ENCODE peak calls at places on chromosomes 5 and 9, in four cellular contexts. One of them, this sample, is unnamed.

GRCh38 chr5:109788596-109788995 is 98.9 kb downstream of the MAN2A1 start:
- DNase-seq in A549: no peak
- DNase-seq in neural progenitor cell: no peak
- DNase-seq in psoas muscle: no peak
- DNase-seq in this sample: no peak

GRCh38 chr5:68534131-68534940 is 318.8 kb downstream of the PIK3R1 start:
- DNase-seq in A549: no peak
- DNase-seq in neural progenitor cell: peak; percentile 39
- DNase-seq in psoas muscle: no peak
- DNase-seq in this sample: peak; percentile 80

GRCh38 chr5:1320436-1321344 is 24.2 kb downstream of the CLPTM1L start:
- DNase-seq in A549: no peak
- DNase-seq in neural progenitor cell: no peak
- DNase-seq in psoas muscle: no peak
- DNase-seq in this sample: peak; percentile 35

GRCh38 chr5:16726538-16726946 is 109.7 kb upstream of the RETREG1 start:
- DNase-seq in A549: no peak
- DNase-seq in neural progenitor cell: no peak
- DNase-seq in psoas muscle: no peak
- DNase-seq in this sample: no peak

GRCh38 chr5:122942164-122942914 is 94.2 kb downstream of the PPIC start:
- DNase-seq in A549: no peak
- DNase-seq in neural progenitor cell: no peak
- DNase-seq in psoas muscle: no peak
- DNase-seq in this sample: no peak

GRCh38 chr9:75930766-75931311 is 40.4 kb downstream of the PCSK5 start:
- DNase-seq in A549: no peak
- DNase-seq in neural progenitor cell: peak; percentile 37
- DNase-seq in psoas muscle: no peak
- DNase-seq in this sample: no peak

GRCh38 chr5:35789732-35790461 is 66.8 kb upstream of the IL7R start:
- DNase-seq in A549: no peak
- DNase-seq in neural progenitor cell: no peak
- DNase-seq in psoas muscle: no peak
- DNase-seq in this sample: no peak

GRCh38 chr5:126736141-126736540 is 40.8 kb upstream of the LMNB1 start:
- DNase-seq in A549: no peak
- DNase-seq in neural progenitor cell: no peak
- DNase-seq in psoas muscle: no peak
- DNase-seq in this sample: no peak

GRCh38 chr5:173764321-173765029 is 123.7 kb upstream of the CPEB4 start:
- DNase-seq in A549: peak; percentile 96
- DNase-seq in neural progenitor cell: peak; percentile 32
- DNase-seq in psoas muscle: peak; percentile 88
- DNase-seq in this sample: peak; percentile 83

GRCh38 chr9:16825971-16826370 is 44.5 kb downstream of the BNC2 start:
- DNase-seq in A549: no peak
- DNase-seq in neural progenitor cell: peak; percentile 82
- DNase-seq in psoas muscle: no peak
- DNase-seq in this sample: no peak
- H3K27ac ChIP-seq in A549: no peak overlapping the region
- H3K27ac ChIP-seq in neural progenitor cell: peak overlapping the region; percentile 5
- H3K27ac ChIP-seq in psoas muscle: no peak overlapping the region
- H3K27ac ChIP-seq in this sample: no peak overlapping the region

DNA sequence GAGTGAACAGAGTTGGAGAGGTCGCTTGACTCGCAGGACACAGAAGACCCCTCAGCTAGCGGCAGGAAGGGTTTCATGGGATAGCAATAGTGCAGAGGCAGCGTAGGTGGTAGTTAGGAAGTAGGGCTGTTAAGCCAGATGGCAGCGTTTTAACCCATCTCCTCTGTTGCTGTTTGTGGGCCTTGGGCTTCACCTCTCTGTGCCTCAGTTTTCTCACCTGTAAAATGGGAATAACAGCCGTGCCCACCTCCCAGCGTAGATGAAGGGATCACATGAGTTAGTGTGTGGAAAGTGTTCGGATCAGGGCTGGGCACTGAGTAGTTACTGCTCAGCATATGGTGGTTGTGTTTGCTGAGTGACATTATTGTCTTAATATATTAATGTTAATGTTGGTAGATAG is 1.9 kb downstream of the ZNF354B start:
- DNase-seq in A549: no peak
- DNase-seq in neural progenitor cell: no peak
- DNase-seq in psoas muscle: no peak
- DNase-seq in this sample: no peak
- H3K4me3 ChIP-seq in A549: no peak overlapping the region
- H3K4me3 ChIP-seq in neural progenitor cell: no peak overlapping the region
- H3K4me3 ChIP-seq in psoas muscle: no peak overlapping the region
- H3K4me3 ChIP-seq in this sample: no peak overlapping the region

DNA sequence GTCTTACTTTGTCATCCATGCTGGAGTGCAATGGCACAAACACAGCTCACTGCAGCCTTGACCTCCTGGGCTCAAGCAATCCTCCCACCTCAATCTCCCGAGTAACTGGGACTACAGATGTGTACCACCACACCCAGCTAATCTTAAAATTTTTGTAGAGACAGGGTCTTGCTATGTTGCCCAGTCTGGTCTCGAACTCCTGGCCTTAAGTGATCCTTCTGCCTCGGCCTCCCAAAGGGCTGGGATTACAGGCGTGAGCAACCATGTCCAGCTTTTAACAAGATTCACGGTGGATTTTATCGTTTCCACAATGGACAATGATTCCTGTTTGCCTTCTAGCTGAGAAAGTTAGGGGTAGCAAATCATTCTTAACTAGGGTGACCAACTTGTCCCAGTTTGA is 165.9 kb downstream of the ZNF608 start:
- DNase-seq in A549: no peak
- DNase-seq in neural progenitor cell: no peak
- DNase-seq in psoas muscle: no peak
- DNase-seq in this sample: no peak
- TF ChIP-seq CTCF in A549: no peak
- TF ChIP-seq CTCF in neural progenitor cell: no peak
- TF ChIP-seq CTCF in psoas muscle: no peak
- TF ChIP-seq CTCF in this sample: no peak

DNA sequence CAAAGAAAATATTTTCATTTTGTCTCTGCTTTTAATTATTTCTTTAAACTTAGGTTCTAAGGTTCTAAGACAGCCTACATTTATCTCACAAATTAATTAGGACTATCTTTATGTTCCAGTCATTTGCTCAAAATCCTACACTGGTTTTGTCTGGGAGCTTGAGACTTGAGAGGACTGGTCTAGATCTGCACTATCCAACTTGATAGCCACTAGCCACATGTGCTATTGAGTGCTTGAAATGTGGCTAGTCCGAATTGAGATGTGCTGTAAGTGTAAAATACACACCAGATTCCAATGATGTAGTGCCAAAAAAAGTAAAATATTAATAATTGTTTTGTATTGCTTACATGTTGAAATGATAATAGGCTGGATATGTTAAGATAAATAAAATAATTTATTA is 7.2 kb downstream of the CDC37L1 start:
- DNase-seq in A549: no peak
- DNase-seq in neural progenitor cell: no peak
- DNase-seq in psoas muscle: no peak
- DNase-seq in this sample: no peak
- H3K27ac ChIP-seq in A549: no peak overlapping the region
- H3K27ac ChIP-seq in neural progenitor cell: no peak overlapping the region
- H3K27ac ChIP-seq in psoas muscle: no peak overlapping the region
- H3K27ac ChIP-seq in this sample: peak overlapping the region; percentile 87

GRCh38 chr9:128891354-128892222 is 9.7 kb downstream of the LRRC8A start:
- DNase-seq in A549: no peak
- DNase-seq in neural progenitor cell: no peak
- DNase-seq in psoas muscle: no peak
- DNase-seq in this sample: no peak
- H3K4me3 ChIP-seq in A549: peak overlapping the region; percentile 13
- H3K4me3 ChIP-seq in neural progenitor cell: no peak overlapping the region
- H3K4me3 ChIP-seq in psoas muscle: no peak overlapping the region
- H3K4me3 ChIP-seq in this sample: peak overlapping the region; percentile 60

DNA sequence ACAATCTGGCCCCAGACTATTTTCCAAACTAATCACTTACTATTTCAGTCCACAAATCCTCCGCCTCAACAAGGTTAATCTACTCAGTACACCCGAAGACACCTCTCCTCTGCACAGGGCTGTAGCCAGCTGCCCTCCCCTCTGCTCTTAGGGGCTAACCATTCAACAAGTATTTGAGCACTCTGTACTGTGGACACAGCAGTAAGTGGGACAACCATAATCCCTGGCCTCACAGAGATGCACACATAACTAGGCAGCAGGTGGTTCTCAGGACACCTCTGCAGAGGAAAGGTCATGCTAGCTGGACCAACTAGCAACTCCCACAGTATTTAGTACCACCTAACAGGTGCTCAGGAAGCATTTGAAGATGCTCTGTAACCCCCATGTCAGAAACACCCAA is 5.5 kb downstream of the CAMSAP1 start:
- DNase-seq in A549: no peak
- DNase-seq in neural progenitor cell: no peak
- DNase-seq in psoas muscle: no peak
- DNase-seq in this sample: no peak
- TF ChIP-seq CTCF in A549: no peak
- TF ChIP-seq CTCF in neural progenitor cell: no peak
- TF ChIP-seq CTCF in psoas muscle: no peak
- TF ChIP-seq CTCF in this sample: no peak

GRCh38 chr5:81842795-81843377 is 92.0 kb upstream of the SSBP2 start:
- DNase-seq in A549: no peak
- DNase-seq in neural progenitor cell: peak; percentile 29
- DNase-seq in psoas muscle: no peak
- DNase-seq in this sample: no peak
- H3K27ac ChIP-seq in A549: no peak overlapping the region
- H3K27ac ChIP-seq in neural progenitor cell: peak overlapping the region; percentile 11
- H3K27ac ChIP-seq in psoas muscle: peak overlapping the region; percentile 39
- H3K27ac ChIP-seq in this sample: no peak overlapping the region

GRCh38 chr9:38018230-38018963 is 50.6 kb downstream of the SHB start:
- DNase-seq in A549: no peak
- DNase-seq in neural progenitor cell: no peak
- DNase-seq in psoas muscle: no peak
- DNase-seq in this sample: no peak
- H3K4me3 ChIP-seq in A549: peak overlapping the region; percentile 0
- H3K4me3 ChIP-seq in neural progenitor cell: no peak overlapping the region
- H3K4me3 ChIP-seq in psoas muscle: no peak overlapping the region
- H3K4me3 ChIP-seq in this sample: no peak overlapping the region

GRCh38 chr9:36840895-36841536 is 193.1 kb downstream of the PAX5 start:
- DNase-seq in A549: no peak
- DNase-seq in neural progenitor cell: no peak
- DNase-seq in psoas muscle: no peak
- DNase-seq in this sample: no peak
- TF ChIP-seq CTCF in A549: no peak
- TF ChIP-seq CTCF in neural progenitor cell: no peak
- TF ChIP-seq CTCF in psoas muscle: no peak
- TF ChIP-seq CTCF in this sample: no peak

DNA sequence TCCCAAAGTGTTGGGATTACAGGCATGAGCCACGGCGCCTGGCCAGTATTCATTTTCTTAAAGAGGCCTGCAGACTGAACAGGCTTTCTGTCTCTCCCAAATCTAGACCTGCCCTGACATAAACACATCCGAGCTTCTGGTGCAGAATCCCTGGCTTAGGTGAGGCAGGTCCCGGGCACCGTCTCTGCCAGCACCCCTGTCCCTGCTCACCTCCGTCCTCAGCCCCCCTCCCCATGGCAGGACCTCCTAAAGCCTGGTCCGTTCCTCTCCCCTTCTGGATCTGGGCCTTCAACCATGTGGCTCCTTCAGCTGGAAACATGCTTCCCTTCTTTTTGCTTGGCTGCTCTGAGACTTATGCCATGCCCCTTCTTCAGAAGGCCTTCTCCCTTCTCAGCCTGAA is 22.7 kb upstream of the RXRA start:
- DNase-seq in A549: no peak
- DNase-seq in neural progenitor cell: no peak
- DNase-seq in psoas muscle: peak; percentile 6
- DNase-seq in this sample: no peak
- H3K27ac ChIP-seq in A549: no peak overlapping the region
- H3K27ac ChIP-seq in neural progenitor cell: no peak overlapping the region
- H3K27ac ChIP-seq in psoas muscle: no peak overlapping the region
- H3K27ac ChIP-seq in this sample: no peak overlapping the region